ENCODE peak calls at places on chromosomes 11 and 22, in six cellular contexts. One of them, this sample, is unnamed.

GRCh38 chr11:28146123-28146751 is 38.0 kb downstream of the METTL15 start:
- DNase-seq in heart left ventricle: no peak
- DNase-seq in lower leg skin: no peak
- DNase-seq in cardiac fibroblast: peak; percentile 79
- DNase-seq in endodermal cell: no peak
- DNase-seq in upper lobe of right lung: no peak
- DNase-seq in this sample: no peak

GRCh38 chr11:94706211-94706610 is 61.9 kb upstream of the AMOTL1 start:
- DNase-seq in heart left ventricle: peak; percentile 55
- DNase-seq in lower leg skin: peak; percentile 57
- DNase-seq in cardiac fibroblast: no peak
- DNase-seq in endodermal cell: no peak
- DNase-seq in upper lobe of right lung: no peak
- DNase-seq in this sample: no peak

GRCh38 chr11:94379619-94380018 is 21.6 kb downstream of the GPR83 start:
- DNase-seq in heart left ventricle: no peak
- DNase-seq in lower leg skin: no peak
- DNase-seq in cardiac fibroblast: no peak
- DNase-seq in endodermal cell: no peak
- DNase-seq in upper lobe of right lung: no peak
- DNase-seq in this sample: no peak

GRCh38 chr11:108606070-108606469 is 12.5 kb upstream of the EXPH5 start:
- DNase-seq in heart left ventricle: no peak
- DNase-seq in lower leg skin: no peak
- DNase-seq in cardiac fibroblast: no peak
- DNase-seq in endodermal cell: no peak
- DNase-seq in upper lobe of right lung: no peak
- DNase-seq in this sample: no peak

GRCh38 chr11:46617451-46618314 is at the start of gene ATG13:
- DNase-seq in heart left ventricle: peak; percentile 77
- DNase-seq in lower leg skin: peak; percentile 75
- DNase-seq in cardiac fibroblast: peak; percentile 87
- DNase-seq in endodermal cell: peak; percentile 89
- DNase-seq in upper lobe of right lung: peak; percentile 91
- DNase-seq in this sample: peak; percentile 83

GRCh38 chr22:30943368-30943767 is 25.2 kb downstream of the MORC2 start:
- DNase-seq in heart left ventricle: no peak
- DNase-seq in lower leg skin: no peak
- DNase-seq in cardiac fibroblast: no peak
- DNase-seq in endodermal cell: no peak
- DNase-seq in upper lobe of right lung: no peak
- DNase-seq in this sample: no peak

GRCh38 chr22:49147617-49148175 is 680.0 kb downstream of the BRD1 start:
- DNase-seq in heart left ventricle: no peak
- DNase-seq in lower leg skin: no peak
- DNase-seq in cardiac fibroblast: no peak
- DNase-seq in endodermal cell: no peak
- DNase-seq in upper lobe of right lung: no peak
- DNase-seq in this sample: no peak

GRCh38 chr11:13238879-13239514 is 38.6 kb upstream of the BMAL1 start:
- DNase-seq in heart left ventricle: peak; percentile 50
- DNase-seq in lower leg skin: no peak
- DNase-seq in cardiac fibroblast: peak; percentile 62
- DNase-seq in endodermal cell: peak; percentile 83
- DNase-seq in upper lobe of right lung: no peak
- DNase-seq in this sample: peak; percentile 50

GRCh38 chr22:17237031-17237668 is 17.9 kb upstream of the ADA2 start:
- DNase-seq in heart left ventricle: no peak
- DNase-seq in lower leg skin: no peak
- DNase-seq in cardiac fibroblast: no peak
- DNase-seq in endodermal cell: no peak
- DNase-seq in upper lobe of right lung: no peak
- DNase-seq in this sample: no peak

GRCh38 chr11:132501356-132501755 is 1030.9 kb downstream of the OPCML start:
- DNase-seq in heart left ventricle: no peak
- DNase-seq in lower leg skin: no peak
- DNase-seq in cardiac fibroblast: no peak
- DNase-seq in endodermal cell: no peak
- DNase-seq in upper lobe of right lung: no peak
- DNase-seq in this sample: no peak

GRCh38 chr11:101429708-101430107 is 154.1 kb downstream of the TRPC6 start:
- DNase-seq in heart left ventricle: no peak
- DNase-seq in lower leg skin: no peak
- DNase-seq in cardiac fibroblast: peak; percentile 5
- DNase-seq in endodermal cell: no peak
- DNase-seq in upper lobe of right lung: no peak
- DNase-seq in this sample: no peak

GRCh38 chr22:48451891-48452290 is 1375.8 kb downstream of the BRD1 start:
- DNase-seq in heart left ventricle: no peak
- DNase-seq in lower leg skin: no peak
- DNase-seq in cardiac fibroblast: no peak
- DNase-seq in endodermal cell: no peak
- DNase-seq in upper lobe of right lung: peak; percentile 40
- DNase-seq in this sample: no peak

GRCh38 chr22:33654173-33654890 is 265.9 kb downstream of the LARGE1 start:
- DNase-seq in heart left ventricle: no peak
- DNase-seq in lower leg skin: no peak
- DNase-seq in cardiac fibroblast: no peak
- DNase-seq in endodermal cell: peak; percentile 52
- DNase-seq in upper lobe of right lung: no peak
- DNase-seq in this sample: no peak

GRCh38 chr22:38257650-38258246 is 15.1 kb downstream of the TMEM184B start:
- DNase-seq in heart left ventricle: no peak
- DNase-seq in lower leg skin: no peak
- DNase-seq in cardiac fibroblast: peak; percentile 11
- DNase-seq in endodermal cell: peak; percentile 66
- DNase-seq in upper lobe of right lung: no peak
- DNase-seq in this sample: no peak

GRCh38 chr11:60428517-60428916 is 855 bp upstream of the MS4A5 start:
- DNase-seq in heart left ventricle: no peak
- DNase-seq in lower leg skin: no peak
- DNase-seq in cardiac fibroblast: no peak
- DNase-seq in endodermal cell: no peak
- DNase-seq in upper lobe of right lung: no peak
- DNase-seq in this sample: no peak

GRCh38 chr22:19759994-19760651 is 455 bp upstream of the TBX1 start:
- DNase-seq in heart left ventricle: no peak
- DNase-seq in lower leg skin: no peak
- DNase-seq in cardiac fibroblast: no peak
- DNase-seq in endodermal cell: no peak
- DNase-seq in upper lobe of right lung: no peak
- DNase-seq in this sample: no peak

GRCh38 chr11:128509990-128510389 is 77.4 kb downstream of the ETS1 start:
- DNase-seq in heart left ventricle: no peak
- DNase-seq in lower leg skin: no peak
- DNase-seq in cardiac fibroblast: no peak
- DNase-seq in endodermal cell: no peak
- DNase-seq in upper lobe of right lung: no peak
- DNase-seq in this sample: no peak

GRCh38 chr11:34654491-34655334 is 33.8 kb downstream of the EHF start:
- DNase-seq in heart left ventricle: peak; percentile 37
- DNase-seq in lower leg skin: peak; percentile 89
- DNase-seq in cardiac fibroblast: peak; percentile 79
- DNase-seq in endodermal cell: peak; percentile 67
- DNase-seq in upper lobe of right lung: peak; percentile 88
- DNase-seq in this sample: no peak

GRCh38 chr11:105738972-105739574 is 129.2 kb downstream of the GRIA4 start:
- DNase-seq in heart left ventricle: no peak
- DNase-seq in lower leg skin: no peak
- DNase-seq in cardiac fibroblast: no peak
- DNase-seq in endodermal cell: no peak
- DNase-seq in upper lobe of right lung: no peak
- DNase-seq in this sample: no peak

GRCh38 chr22:35846804-35847203 is 129.1 kb downstream of the APOL5 start:
- DNase-seq in heart left ventricle: no peak
- DNase-seq in lower leg skin: no peak
- DNase-seq in cardiac fibroblast: no peak
- DNase-seq in endodermal cell: no peak
- DNase-seq in upper lobe of right lung: no peak
- DNase-seq in this sample: no peak

GRCh38 chr11:108697872-108698473 is 33.1 kb downstream of the DDX10 start:
- DNase-seq in heart left ventricle: peak; percentile 39
- DNase-seq in lower leg skin: peak; percentile 56
- DNase-seq in cardiac fibroblast: peak; percentile 88
- DNase-seq in endodermal cell: peak; percentile 76
- DNase-seq in upper lobe of right lung: no peak
- DNase-seq in this sample: peak; percentile 37

GRCh38 chr22:36540867-36541642 is 12.1 kb upstream of the EIF3D start:
- DNase-seq in heart left ventricle: no peak
- DNase-seq in lower leg skin: no peak
- DNase-seq in cardiac fibroblast: no peak
- DNase-seq in endodermal cell: no peak
- DNase-seq in upper lobe of right lung: no peak
- DNase-seq in this sample: no peak

GRCh38 chr22:32723632-32724031 is 77.9 kb upstream of the TIMP3 start:
- DNase-seq in heart left ventricle: peak; percentile 80
- DNase-seq in lower leg skin: peak; percentile 77
- DNase-seq in cardiac fibroblast: peak; percentile 93
- DNase-seq in endodermal cell: no peak
- DNase-seq in upper lobe of right lung: peak; percentile 89
- DNase-seq in this sample: no peak

GRCh38 chr11:74739546-74740270 is 8.5 kb upstream of the CHRDL2 start:
- DNase-seq in heart left ventricle: no peak
- DNase-seq in lower leg skin: no peak
- DNase-seq in cardiac fibroblast: peak; percentile 81
- DNase-seq in endodermal cell: peak; percentile 84
- DNase-seq in upper lobe of right lung: no peak
- DNase-seq in this sample: peak; percentile 58

GRCh38 chr22:24730864-24731263 is 43.7 kb downstream of the PIWIL3 start:
- DNase-seq in heart left ventricle: no peak
- DNase-seq in lower leg skin: no peak
- DNase-seq in cardiac fibroblast: no peak
- DNase-seq in endodermal cell: peak; percentile 66
- DNase-seq in upper lobe of right lung: no peak
- DNase-seq in this sample: no peak

GRCh38 chr11:69699213-69699612 is 4.6 kb downstream of the FGF19 start:
- DNase-seq in heart left ventricle: peak; percentile 55
- DNase-seq in lower leg skin: no peak
- DNase-seq in cardiac fibroblast: peak; percentile 18
- DNase-seq in endodermal cell: no peak
- DNase-seq in upper lobe of right lung: peak; percentile 32
- DNase-seq in this sample: peak; percentile 62

GRCh38 chr11:84558085-84558905 is 1068.8 kb downstream of the DLG2 start:
- DNase-seq in heart left ventricle: no peak
- DNase-seq in lower leg skin: no peak
- DNase-seq in cardiac fibroblast: peak; percentile 65
- DNase-seq in endodermal cell: peak; percentile 70
- DNase-seq in upper lobe of right lung: no peak
- DNase-seq in this sample: peak; percentile 27

GRCh38 chr11:107859459-107860239 is 1.1 kb upstream of the SLC35F2 start:
- DNase-seq in heart left ventricle: peak; percentile 50
- DNase-seq in lower leg skin: peak; percentile 64
- DNase-seq in cardiac fibroblast: peak; percentile 13
- DNase-seq in endodermal cell: peak; percentile 75
- DNase-seq in upper lobe of right lung: no peak
- DNase-seq in this sample: peak; percentile 23

GRCh38 chr11:113574586-113574985 is 99.4 kb upstream of the DRD2 start:
- DNase-seq in heart left ventricle: no peak
- DNase-seq in lower leg skin: no peak
- DNase-seq in cardiac fibroblast: no peak
- DNase-seq in endodermal cell: peak; percentile 27
- DNase-seq in upper lobe of right lung: no peak
- DNase-seq in this sample: no peak

GRCh38 chr11:103800406-103801114 is 235.9 kb upstream of the DDI1 start:
- DNase-seq in heart left ventricle: peak; percentile 48
- DNase-seq in lower leg skin: no peak
- DNase-seq in cardiac fibroblast: peak; percentile 94
- DNase-seq in endodermal cell: peak; percentile 74
- DNase-seq in upper lobe of right lung: no peak
- DNase-seq in this sample: peak; percentile 23

GRCh38 chr11:111913997-111914396 is 1.5 kb downstream of the HSPB2 start:
- DNase-seq in heart left ventricle: peak; percentile 75
- DNase-seq in lower leg skin: no peak
- DNase-seq in cardiac fibroblast: peak; percentile 88
- DNase-seq in endodermal cell: no peak
- DNase-seq in upper lobe of right lung: no peak
- DNase-seq in this sample: no peak

DNA sequence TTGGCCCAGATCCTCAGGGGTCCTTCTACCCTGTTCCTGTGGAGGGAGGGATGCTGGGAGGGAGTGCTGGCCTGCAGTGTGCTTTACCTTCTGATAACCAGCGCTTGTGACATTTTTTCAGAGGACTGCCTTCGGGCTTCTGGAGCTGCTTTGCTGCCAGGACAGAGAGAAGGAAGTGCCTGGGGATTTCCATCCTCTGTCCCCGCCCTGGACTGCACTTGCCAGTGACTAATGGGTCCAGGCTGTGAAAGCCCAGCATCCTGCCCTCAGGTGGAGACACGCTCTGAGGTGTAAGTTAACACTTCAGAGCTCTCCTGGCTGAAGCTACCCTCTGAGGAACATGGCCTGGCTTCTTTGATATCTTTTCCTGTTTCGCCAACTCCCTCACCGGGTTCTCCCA is 158.7 kb upstream of the SYT13 start:
- DNase-seq in heart left ventricle: no peak
- DNase-seq in lower leg skin: no peak
- DNase-seq in cardiac fibroblast: no peak
- DNase-seq in endodermal cell: peak; percentile 74
- DNase-seq in upper lobe of right lung: no peak
- DNase-seq in this sample: no peak
- TF ChIP-seq CTCF in heart left ventricle: no peak
- TF ChIP-seq CTCF in lower leg skin: no peak
- TF ChIP-seq CTCF in cardiac fibroblast: no peak
- TF ChIP-seq CTCF in endodermal cell: no peak
- TF ChIP-seq CTCF in upper lobe of right lung: no peak
- TF ChIP-seq CTCF in this sample: no peak

GRCh38 chr11:79393362-79394043 is 47.3 kb downstream of the TENM4 start:
- DNase-seq in heart left ventricle: no peak
- DNase-seq in lower leg skin: no peak
- DNase-seq in cardiac fibroblast: no peak
- DNase-seq in endodermal cell: peak; percentile 85
- DNase-seq in upper lobe of right lung: no peak
- DNase-seq in this sample: peak; percentile 87
- TF ChIP-seq CTCF in heart left ventricle: no peak
- TF ChIP-seq CTCF in lower leg skin: no peak
- TF ChIP-seq CTCF in cardiac fibroblast: no peak
- TF ChIP-seq CTCF in endodermal cell: peak; percentile 67
- TF ChIP-seq CTCF in upper lobe of right lung: no peak
- TF ChIP-seq CTCF in this sample: peak; percentile 27

GRCh38 chr11:8192896-8193209 is 24.0 kb upstream of the RIC3 start:
- DNase-seq in heart left ventricle: no peak
- DNase-seq in lower leg skin: no peak
- DNase-seq in cardiac fibroblast: no peak
- DNase-seq in endodermal cell: no peak
- DNase-seq in upper lobe of right lung: no peak
- DNase-seq in this sample: no peak
- TF ChIP-seq CTCF in heart left ventricle: no peak
- TF ChIP-seq CTCF in lower leg skin: no peak
- TF ChIP-seq CTCF in cardiac fibroblast: no peak
- TF ChIP-seq CTCF in endodermal cell: no peak
- TF ChIP-seq CTCF in upper lobe of right lung: no peak
- TF ChIP-seq CTCF in this sample: peak; percentile 24

DNA sequence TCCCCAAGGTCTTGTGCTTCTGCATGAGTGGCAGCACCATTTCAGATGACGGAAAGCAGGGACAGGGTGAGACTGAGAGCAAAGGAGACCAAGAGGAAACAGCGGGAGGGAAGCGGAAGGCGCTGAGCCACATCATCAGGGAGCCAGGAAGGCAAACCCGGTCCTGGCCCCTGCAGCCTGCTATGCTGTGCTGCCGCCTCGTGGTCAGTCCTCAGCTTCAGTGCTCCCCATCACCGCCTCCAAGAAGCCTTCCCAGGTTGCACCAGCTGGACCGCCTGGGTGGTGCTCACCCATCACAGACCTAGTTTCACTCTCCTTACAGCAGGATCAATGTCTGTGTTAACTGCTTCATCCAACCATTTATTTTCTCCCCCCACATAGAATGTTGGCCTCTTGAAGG is 73.0 kb upstream of the PHF21B start:
- DNase-seq in heart left ventricle: no peak
- DNase-seq in lower leg skin: no peak
- DNase-seq in cardiac fibroblast: no peak
- DNase-seq in endodermal cell: peak; percentile 87
- DNase-seq in upper lobe of right lung: no peak
- DNase-seq in this sample: no peak
- TF ChIP-seq CTCF in heart left ventricle: no peak
- TF ChIP-seq CTCF in lower leg skin: no peak
- TF ChIP-seq CTCF in cardiac fibroblast: peak; percentile 33
- TF ChIP-seq CTCF in endodermal cell: peak; percentile 73
- TF ChIP-seq CTCF in upper lobe of right lung: no peak
- TF ChIP-seq CTCF in this sample: no peak

This sample was measured in glutamatergic neuron.